ENCODE peak calls at places on chromosomes 16 and 17, in eight cellular contexts. K, E, M, Q, L, O, A and B are unnamed samples.
A peak's percentile ranks its signal among the peaks of the same experiment; 100 is the strongest.

GRCh38 chr17:72421128-72422092 is 300.6 kb downstream of the SOX9 start:
- DNase-seq in K (peak; percentile 85), E (peak; percentile 96), M (peak; percentile 99), Q (peak; percentile 78), L (no peak), O (peak; percentile 98), A (peak; percentile 94), B (peak; percentile 98)

GRCh38 chr16:67543036-67543435 is 14.4 kb downstream of the RIPOR1 start:
- DNase-seq in K (no peak), E (no peak), M (no peak), Q (no peak), L (peak; percentile 29), O (no peak), A (no peak), B (no peak)

GRCh38 chr17:80261159-80261894 is 675 bp downstream of the RNF213 start:
- DNase-seq in K (peak; percentile 69), E (peak; percentile 70), M (no peak), Q (no peak), L (peak; percentile 75), O (peak; percentile 51), A (peak; percentile 64), B (peak; percentile 43)

GRCh38 chr16:69131167-69131748 is 1.1 kb downstream of the CHTF8 start:
- DNase-seq in K (peak; percentile 24), E (peak; percentile 46), M (no peak), Q (peak; percentile 57), L (peak; percentile 35), O (peak; percentile 30), A (no peak), B (no peak)

GRCh38 chr17:199806-200603 is 18.6 kb upstream of the DOC2B start:
- DNase-seq in K (no peak), E (no peak), M (no peak), Q (no peak), L (peak; percentile 58), O (no peak), A (peak; percentile 7), B (no peak)

GRCh38 chr17:58312021-58312630 is 16.5 kb downstream of the TSPOAP1 start:
- DNase-seq in K (no peak), E (no peak), M (no peak), Q (no peak), L (no peak), O (no peak), A (no peak), B (no peak)

GRCh38 chr17:29640981-29641642 is 18.4 kb upstream of the CORO6 start:
- DNase-seq in K (no peak), E (no peak), M (no peak), Q (no peak), L (no peak), O (no peak), A (no peak), B (no peak)

GRCh38 chr17:73637866-73638265 is 6.4 kb downstream of the SDK2 start:
- DNase-seq in K (no peak), E (no peak), M (no peak), Q (no peak), L (no peak), O (no peak), A (no peak), B (no peak)

GRCh38 chr16:2033057-2033911 is 6.6 kb downstream of the NHERF2 start:
- DNase-seq in K (no peak), E (no peak), M (no peak), Q (no peak), L (peak; percentile 82), O (peak; percentile 66), A (peak; percentile 66), B (no peak)

DNA sequence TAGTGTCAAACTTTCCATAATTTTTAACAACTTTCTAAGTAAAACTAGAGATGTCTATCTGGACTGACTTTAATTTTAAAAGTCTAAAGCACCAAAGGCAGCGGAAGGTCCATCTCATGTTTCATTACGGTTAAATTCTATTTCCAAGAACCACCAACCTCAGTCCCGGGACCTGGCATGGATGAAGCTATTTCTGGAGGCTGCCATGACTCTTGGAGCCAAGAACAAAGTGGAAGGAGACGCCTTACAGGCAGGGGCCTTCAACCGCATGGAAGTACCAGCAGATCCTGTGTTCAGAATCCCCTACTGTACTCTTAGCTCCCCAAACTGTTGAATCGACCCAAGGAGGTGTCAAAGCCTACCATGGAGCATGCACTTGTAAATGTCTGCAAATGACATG is 180.5 kb downstream of the XYLT1 start:
- DNase-seq in K (no peak), E (no peak), M (no peak), Q (no peak), L (no peak), O (no peak), A (no peak), B (no peak)
- TF ChIP-seq CTCF in K (no peak), E (no peak), M (no peak), Q (no peak), L (no peak), O (no peak), A (no peak), B (no peak)

GRCh38 chr16:819336-819735 is 18.8 kb upstream of the GNG13 start:
- DNase-seq in K (no peak), E (no peak), M (no peak), Q (no peak), L (no peak), O (no peak), A (no peak), B (no peak)

GRCh38 chr16:818592-818991 is 18.1 kb upstream of the GNG13 start:
- DNase-seq in K (no peak), E (no peak), M (no peak), Q (no peak), L (no peak), O (no peak), A (no peak), B (no peak)

GRCh38 chr16:815861-816260 is 15.3 kb upstream of the GNG13 start:
- DNase-seq in K (no peak), E (no peak), M (no peak), Q (no peak), L (no peak), O (no peak), A (no peak), B (no peak)

GRCh38 chr16:818132-818531 is 17.6 kb upstream of the GNG13 start:
- DNase-seq in K (no peak), E (no peak), M (no peak), Q (no peak), L (no peak), O (no peak), A (no peak), B (no peak)

DNA sequence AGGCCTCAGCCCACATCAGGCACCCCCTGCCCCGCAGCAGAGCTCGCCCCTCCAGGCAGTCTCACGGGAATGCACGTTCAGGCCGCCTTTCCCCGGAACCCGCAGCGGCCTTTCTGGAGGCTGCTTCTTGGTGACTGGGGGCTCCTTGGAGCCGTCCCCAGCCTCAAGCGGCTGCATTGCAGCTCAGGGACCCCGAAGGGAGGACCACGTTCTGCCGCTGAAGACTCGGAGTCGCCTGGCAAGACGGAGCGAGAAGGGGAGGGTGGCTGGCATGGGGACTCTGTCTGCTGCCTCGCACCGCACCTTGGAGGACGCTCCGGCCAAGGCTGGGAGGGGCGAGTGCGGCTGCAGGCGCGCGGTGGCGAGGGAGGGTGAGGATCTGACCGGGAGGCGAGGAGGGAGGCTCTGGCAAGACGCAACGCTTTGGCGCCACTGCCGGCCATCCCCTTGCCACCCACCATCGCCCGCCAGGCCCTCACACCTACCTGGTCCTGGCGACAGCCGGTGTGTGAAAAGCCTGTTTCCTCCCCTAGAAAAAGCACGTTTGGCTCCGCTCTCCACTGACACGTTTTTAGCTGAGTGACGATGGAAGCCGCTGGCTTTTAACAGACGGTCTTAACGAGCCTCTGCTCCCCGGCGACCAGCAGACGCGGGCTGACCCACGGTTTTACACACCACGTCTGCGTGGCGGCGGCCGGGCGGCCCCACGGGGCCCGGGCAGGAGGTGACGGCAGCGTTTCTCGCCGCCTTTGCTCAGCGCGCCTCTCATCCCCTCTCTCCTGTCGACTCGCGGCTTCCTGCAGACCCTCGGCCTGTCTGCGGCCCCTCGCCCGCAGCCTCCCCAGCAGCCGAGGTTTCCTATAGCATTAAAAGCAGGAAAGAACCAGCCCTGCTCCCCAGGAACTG is 16.7 kb upstream of the GNG13 start:
- DNase-seq in K (no peak), E (no peak), M (no peak), Q (no peak), L (no peak), O (no peak), A (no peak), B (no peak)
- TF ChIP-seq CTCF in K (no peak), E (no peak), M (no peak), Q (no peak), L (no peak), O (no peak), A (no peak), B (no peak)

GRCh38 chr17:7887482-7888183 is 956 bp upstream of the CHD3 start:
- DNase-seq in K (peak; percentile 70), E (peak; percentile 71), M (peak; percentile 69), Q (peak; percentile 92), L (peak; percentile 92), O (peak; percentile 99), A (peak; percentile 99), B (peak; percentile 95)

GRCh38 chr17:7888184-7888920 is at the start of gene CHD3:
- DNase-seq in K (peak; percentile 42), E (no peak), M (no peak), Q (no peak), L (no peak), O (peak; percentile 24), A (peak; percentile 21), B (peak; percentile 95)

GRCh38 chr17:7887038-7887481 is 1.5 kb upstream of the CHD3 start:
- DNase-seq in K (no peak), E (no peak), M (no peak), Q (no peak), L (no peak), O (no peak), A (no peak), B (no peak)

GRCh38 chr17:7886227-7887037 is 2.2 kb upstream of the CHD3 start:
- DNase-seq in K (peak; percentile 18), E (peak; percentile 13), M (no peak), Q (peak; percentile 64), L (peak; percentile 69), O (peak; percentile 15), A (peak; percentile 30), B (no peak)

GRCh38 chr17:7889166-7889584 is 586 bp downstream of the CHD3 start:
- DNase-seq in K (no peak), E (peak; percentile 45), M (peak; percentile 67), Q (no peak), L (peak; percentile 95), O (peak; percentile 85), A (peak; percentile 96), B (peak; percentile 77)
- TF ChIP-seq CTCF in K (no peak), E (no peak), M (peak; percentile 46), Q (no peak), L (peak; percentile 30), O (peak; percentile 40), A (peak; percentile 47), B (peak; percentile 52)

DNA sequence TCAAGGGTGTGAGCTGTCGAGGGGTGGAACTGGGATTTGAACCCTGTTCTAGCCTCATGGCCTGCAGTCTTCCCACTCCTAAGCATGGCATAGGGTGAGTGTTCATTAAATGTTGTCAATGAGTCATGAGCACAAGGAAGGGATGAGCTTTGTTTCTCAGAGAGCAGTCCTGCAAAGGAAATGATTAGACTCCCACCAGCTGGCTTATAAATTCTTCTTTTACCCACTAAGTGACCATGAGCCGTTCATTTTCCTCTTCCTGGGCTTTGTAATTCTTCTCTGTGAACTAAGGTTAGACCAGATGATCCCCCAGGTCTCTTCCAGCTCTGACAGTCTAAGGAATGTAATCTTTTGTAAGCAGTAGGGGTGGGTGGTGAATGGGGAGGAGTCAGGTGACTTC is 47.9 kb upstream of the HNF1B start:
- DNase-seq in K (no peak), E (no peak), M (peak; percentile 83), Q (no peak), L (no peak), O (peak; percentile 69), A (peak; percentile 31), B (peak; percentile 40)
- TF ChIP-seq CTCF in K (no peak), E (no peak), M (no peak), Q (no peak), L (no peak), O (no peak), A (no peak), B (no peak)

GRCh38 chr16:30092373-30093010 is 768 bp upstream of the TBX6 start:
- DNase-seq in K (peak; percentile 44), E (peak; percentile 95), M (peak; percentile 16), Q (peak; percentile 96), L (peak; percentile 88), O (peak; percentile 58), A (peak; percentile 83), B (peak; percentile 34)
- TF ChIP-seq CTCF in K (peak; percentile 49), E (peak; percentile 93), M (peak; percentile 82), Q (peak; percentile 92), L (no peak), O (peak; percentile 74), A (peak; percentile 64), B (peak; percentile 58)